ENCODE peak calls at places on chromosomes 7 and 10, in four cellular contexts. One of them, this sample, is unnamed.

GRCh38 chr10:88702848-88703597 is 3.0 kb upstream of the LIPK start:
- DNase-seq in tibial artery: no peak
- DNase-seq in right lobe of liver: no peak
- DNase-seq in kidney: no peak
- DNase-seq in this sample: no peak

GRCh38 chr10:127280446-127280845 is 84.1 kb upstream of the INSYN2A start:
- DNase-seq in tibial artery: no peak
- DNase-seq in right lobe of liver: no peak
- DNase-seq in kidney: no peak
- DNase-seq in this sample: no peak

GRCh38 chr7:95046494-95047240 is 139.3 kb downstream of the PPP1R9A start:
- DNase-seq in tibial artery: no peak
- DNase-seq in kidney: no peak
- DNase-seq in right lobe of liver: no peak
- DNase-seq in this sample: no peak

GRCh38 chr7:65979583-65980477 is 2.2 kb downstream of the GUSB start:
- DNase-seq in right lobe of liver: no peak
- DNase-seq in tibial artery: no peak
- DNase-seq in kidney: peak
- DNase-seq in this sample: no peak

GRCh38 chr10:62380002-62380401 is 5.8 kb downstream of the ZNF365 start:
- DNase-seq in kidney: no peak
- DNase-seq in tibial artery: no peak
- DNase-seq in right lobe of liver: no peak
- DNase-seq in this sample: no peak

GRCh38 chr10:132357286-132358058 is 25.5 kb downstream of the LRRC27 start:
- DNase-seq in kidney: no peak
- DNase-seq in tibial artery: no peak
- DNase-seq in right lobe of liver: no peak
- DNase-seq in this sample: no peak

GRCh38 chr7:137475966-137476365 is 132.4 kb upstream of the PTN start:
- DNase-seq in right lobe of liver: no peak
- DNase-seq in tibial artery: no peak
- DNase-seq in kidney: no peak
- DNase-seq in this sample: no peak

GRCh38 chr7:134941185-134941900 is 45.0 kb upstream of the AGBL3 start:
- DNase-seq in kidney: no peak
- DNase-seq in tibial artery: no peak
- DNase-seq in right lobe of liver: no peak
- DNase-seq in this sample: no peak

GRCh38 chr7:135557455-135558336 is at the start of gene NUP205:
- DNase-seq in right lobe of liver: peak
- DNase-seq in tibial artery: peak
- DNase-seq in kidney: peak
- DNase-seq in this sample: peak

GRCh38 chr10:49371967-49372366 is 23.9 kb downstream of the DRGX start:
- DNase-seq in right lobe of liver: no peak
- DNase-seq in kidney: no peak
- DNase-seq in tibial artery: no peak
- DNase-seq in this sample: no peak

GRCh38 chr10:124989526-124989925 is 47.6 kb downstream of the ZRANB1 start:
- DNase-seq in right lobe of liver: peak
- DNase-seq in tibial artery: no peak
- DNase-seq in kidney: no peak
- DNase-seq in this sample: no peak

GRCh38 chr10:59177031-59177861 is 803 bp downstream of the PHYHIPL start:
- DNase-seq in kidney: peak
- DNase-seq in tibial artery: no peak
- DNase-seq in right lobe of liver: no peak
- DNase-seq in this sample: peak

GRCh38 chr10:29749150-29749549 is 114.4 kb upstream of the SVIL start:
- DNase-seq in kidney: no peak
- DNase-seq in right lobe of liver: no peak
- DNase-seq in tibial artery: no peak
- DNase-seq in this sample: no peak

GRCh38 chr10:631266-631665 is 58.2 kb downstream of the DIP2C start:
- DNase-seq in tibial artery: no peak
- DNase-seq in right lobe of liver: peak
- DNase-seq in kidney: no peak
- DNase-seq in this sample: no peak

GRCh38 chr7:130921391-130922180 is 187.6 kb upstream of the KLF14 start:
- DNase-seq in kidney: peak
- DNase-seq in tibial artery: peak
- DNase-seq in right lobe of liver: no peak
- DNase-seq in this sample: peak

GRCh38 chr7:8260871-8261707 is 878 bp downstream of the ICA1 start:
- DNase-seq in kidney: peak
- DNase-seq in tibial artery: peak
- DNase-seq in right lobe of liver: peak
- DNase-seq in this sample: no peak

GRCh38 chr10:804787-805634 is 115.5 kb upstream of the DIP2C start:
- DNase-seq in tibial artery: no peak
- DNase-seq in kidney: peak
- DNase-seq in right lobe of liver: no peak
- DNase-seq in this sample: no peak

GRCh38 chr7:88254721-88255120 is 34.9 kb upstream of the SRI start:
- DNase-seq in kidney: no peak
- DNase-seq in tibial artery: no peak
- DNase-seq in right lobe of liver: no peak
- DNase-seq in this sample: no peak

GRCh38 chr7:114979803-114980507 is 58.1 kb downstream of the MDFIC start:
- DNase-seq in tibial artery: no peak
- DNase-seq in right lobe of liver: no peak
- DNase-seq in kidney: no peak
- DNase-seq in this sample: no peak

GRCh38 chr10:58662314-58662713 is 149.6 kb downstream of the BICC1 start:
- DNase-seq in tibial artery: no peak
- DNase-seq in kidney: no peak
- DNase-seq in right lobe of liver: no peak
- DNase-seq in this sample: no peak

GRCh38 chr7:114084381-114085312 is 165.8 kb upstream of the PPP1R3A start:
- DNase-seq in right lobe of liver: peak
- DNase-seq in tibial artery: peak
- DNase-seq in kidney: peak
- DNase-seq in this sample: no peak

GRCh38 chr10:3926675-3927525 is 141.9 kb upstream of the KLF6 start:
- DNase-seq in right lobe of liver: no peak
- DNase-seq in tibial artery: no peak
- DNase-seq in kidney: no peak
- DNase-seq in this sample: no peak

GRCh38 chr10:73060738-73061635 is 35.7 kb downstream of the P4HA1 start:
- DNase-seq in tibial artery: no peak
- DNase-seq in right lobe of liver: no peak
- DNase-seq in kidney: no peak
- DNase-seq in this sample: no peak

GRCh38 chr7:135169141-135169935 is 1.2 kb downstream of the CYREN start:
- DNase-seq in kidney: no peak
- DNase-seq in right lobe of liver: peak
- DNase-seq in tibial artery: no peak
- DNase-seq in this sample: no peak

GRCh38 chr7:133941496-133941895 is 185.6 kb upstream of the LRGUK start:
- DNase-seq in kidney: no peak
- DNase-seq in right lobe of liver: no peak
- DNase-seq in tibial artery: no peak
- DNase-seq in this sample: no peak

GRCh38 chr7:92246363-92247101 is 758 bp downstream of the ANKIB1 start:
- DNase-seq in tibial artery: peak
- DNase-seq in right lobe of liver: no peak
- DNase-seq in kidney: no peak
- DNase-seq in this sample: peak

GRCh38 chr7:47621985-47622561 is 40.2 kb upstream of the TNS3 start:
- DNase-seq in kidney: no peak
- DNase-seq in right lobe of liver: no peak
- DNase-seq in tibial artery: no peak
- DNase-seq in this sample: no peak

GRCh38 chr10:79078367-79079073 is 9.8 kb downstream of the ZMIZ1 start:
- DNase-seq in right lobe of liver: no peak
- DNase-seq in kidney: no peak
- DNase-seq in tibial artery: no peak
- DNase-seq in this sample: no peak

GRCh38 chr7:155398944-155399343 is 59.0 kb upstream of the EN2 start:
- DNase-seq in kidney: peak
- DNase-seq in tibial artery: no peak
- DNase-seq in right lobe of liver: no peak
- DNase-seq in this sample: no peak

GRCh38 chr10:131354380-131354779 is 42.9 kb upstream of the TCERG1L start:
- DNase-seq in kidney: no peak
- DNase-seq in right lobe of liver: no peak
- DNase-seq in tibial artery: no peak
- DNase-seq in this sample: no peak

GRCh38 chr7:41107938-41108448 is 594.9 kb downstream of the INHBA start:
- DNase-seq in tibial artery: no peak
- DNase-seq in kidney: no peak
- DNase-seq in right lobe of liver: no peak
- DNase-seq in this sample: no peak

DNA sequence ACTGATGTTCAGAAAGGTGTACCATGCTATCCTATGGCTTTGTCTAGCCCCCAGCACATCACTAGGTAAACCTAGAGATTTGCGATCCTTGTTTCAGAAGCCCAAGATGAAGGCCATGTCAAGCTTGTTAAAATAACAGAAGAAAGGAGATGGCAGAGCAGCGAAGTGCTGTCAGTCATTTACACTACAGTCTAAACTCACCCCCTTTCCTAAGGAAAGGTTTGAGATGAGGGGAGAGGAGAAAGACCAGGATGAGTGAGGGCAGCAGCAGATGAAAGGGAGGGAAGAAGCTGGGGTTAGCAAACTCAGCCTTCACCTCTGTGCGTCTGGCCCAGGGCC is 74.8 kb downstream of the PROSER2 start:
- DNase-seq in right lobe of liver: no peak
- DNase-seq in tibial artery: no peak
- DNase-seq in kidney: no peak
- DNase-seq in this sample: no peak
- H3K27ac ChIP-seq in right lobe of liver: peak
- H3K27ac ChIP-seq in tibial artery: no peak
- H3K27ac ChIP-seq in kidney: no peak
- H3K27ac ChIP-seq in this sample: no peak

DNA sequence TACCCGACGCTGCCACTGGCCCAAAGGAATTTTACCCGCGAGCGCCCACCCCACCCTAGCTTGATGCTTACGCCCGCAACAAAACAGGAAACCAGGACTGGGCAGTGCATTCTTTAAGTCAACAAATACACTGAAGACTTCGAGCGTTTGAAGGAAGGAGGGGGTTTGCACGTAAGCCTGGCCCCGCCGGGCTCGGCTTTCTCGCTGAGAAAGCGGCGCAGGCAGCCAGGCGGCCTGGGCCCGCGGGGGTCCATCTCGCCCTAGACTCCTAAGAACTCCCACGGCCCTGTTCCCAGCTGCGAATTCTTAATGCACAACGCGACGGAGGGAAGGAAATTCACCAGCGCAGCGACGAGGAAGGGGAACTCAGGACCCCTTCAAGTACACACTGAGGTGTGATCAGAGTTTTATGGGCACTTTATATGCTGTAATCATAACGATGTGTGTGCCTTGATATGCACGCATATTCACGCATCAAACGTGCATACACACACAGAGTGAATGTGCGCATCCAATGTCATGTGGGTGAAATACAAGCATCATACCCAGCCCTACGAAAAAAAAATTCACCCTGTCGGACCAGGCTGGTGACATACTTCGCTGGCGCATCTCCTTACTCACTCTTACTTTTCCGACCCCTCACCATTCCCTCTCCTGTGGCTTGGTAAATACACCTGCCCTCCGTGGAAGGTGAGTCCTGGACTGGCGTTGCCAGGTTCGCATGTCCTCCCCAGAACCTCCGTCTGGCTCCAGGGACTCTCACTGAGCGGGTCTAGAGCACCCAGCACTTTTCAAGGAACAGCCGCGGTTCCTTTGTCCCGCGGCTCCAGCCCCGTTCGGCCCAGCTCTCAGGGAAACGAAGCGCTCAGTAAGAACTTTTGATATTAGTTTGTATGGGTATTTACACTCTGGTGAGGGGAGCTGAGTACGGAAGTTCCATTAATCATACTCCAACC is 5.7 kb upstream of the HOXA13 start:
- DNase-seq in tibial artery: no peak
- DNase-seq in right lobe of liver: peak
- DNase-seq in kidney: no peak
- DNase-seq in this sample: no peak
- H3K27ac ChIP-seq in tibial artery: no peak
- H3K27ac ChIP-seq in right lobe of liver: no peak
- H3K27ac ChIP-seq in kidney: no peak
- H3K27ac ChIP-seq in this sample: no peak

GRCh38 chr7:158743219-158743618 is 38.6 kb upstream of the NCAPG2 start:
- DNase-seq in tibial artery: no peak
- DNase-seq in right lobe of liver: no peak
- DNase-seq in kidney: no peak
- DNase-seq in this sample: no peak
- H3K27ac ChIP-seq in tibial artery: no peak
- H3K27ac ChIP-seq in right lobe of liver: no peak
- H3K27ac ChIP-seq in kidney: no peak
- H3K27ac ChIP-seq in this sample: no peak

GRCh38 chr10:12841426-12841825 is 160.1 kb downstream of the CCDC3 start:
- DNase-seq in right lobe of liver: no peak
- DNase-seq in tibial artery: no peak
- DNase-seq in kidney: no peak
- DNase-seq in this sample: no peak

GRCh38 chr10:12842310-12842709 is 159.2 kb downstream of the CCDC3 start:
- DNase-seq in right lobe of liver: no peak
- DNase-seq in kidney: no peak
- DNase-seq in tibial artery: no peak
- DNase-seq in this sample: no peak

GRCh38 chr10:12839941-12840611 is 161.4 kb downstream of the CCDC3 start:
- DNase-seq in kidney: no peak
- DNase-seq in tibial artery: no peak
- DNase-seq in right lobe of liver: no peak
- DNase-seq in this sample: no peak

GRCh38 chr10:12841826-12842225 is 159.7 kb downstream of the CCDC3 start:
- DNase-seq in tibial artery: no peak
- DNase-seq in kidney: peak
- DNase-seq in right lobe of liver: peak
- DNase-seq in this sample: no peak

GRCh38 chr10:12839349-12839927 is 162.1 kb downstream of the CCDC3 start:
- DNase-seq in right lobe of liver: no peak
- DNase-seq in tibial artery: no peak
- DNase-seq in kidney: no peak
- DNase-seq in this sample: no peak
- H3K27ac ChIP-seq in right lobe of liver: peak
- H3K27ac ChIP-seq in tibial artery: no peak
- H3K27ac ChIP-seq in kidney: no peak
- H3K27ac ChIP-seq in this sample: no peak

This sample was measured in substantia nigra.